ENCODE peak calls at places on chromosomes 5 and 9, in ten cellular contexts. J is heart left ventricle, P is GM12891, N is HCT116, G is thyroid gland, E is K562, Q is breast epithelium, K is sigmoid colon, H is adrenal gland, B is tibial nerve. C is an unnamed sample.

GRCh38 chr9:5554254-5554653 is 43.9 kb downstream of the PDCD1LG2 start:
- DNase-seq in J (no peak), P (no peak), N (no peak), G (no peak), E (no peak), Q (no peak), K (no peak), H (no peak), B (no peak), C (no peak)

GRCh38 chr5:138753794-138754698 is 821 bp downstream of the CTNNA1 start:
- DNase-seq in J (peak), P (no peak), N (peak), G (peak), E (peak), Q (peak), K (peak), H (peak), B (peak), C (peak)

GRCh38 chr5:17180957-17181723 is 36.3 kb upstream of the BASP1 start:
- DNase-seq in J (no peak), P (no peak), N (no peak), G (no peak), E (no peak), Q (no peak), K (no peak), H (no peak), B (no peak), C (no peak)

GRCh38 chr9:39588056-39588814 is 232.8 kb downstream of the SPATA31A1 start:
- DNase-seq in J (no peak), P (no peak), N (no peak), G (no peak), E (no peak), Q (no peak), K (no peak), H (peak), B (no peak), C (no peak)

GRCh38 chr9:128059365-128059983 is 7.6 kb downstream of the NAIF1 start:
- DNase-seq in J (no peak), P (no peak), N (no peak), G (peak), E (no peak), Q (no peak), K (no peak), H (no peak), B (no peak), C (no peak)

GRCh38 chr5:55923177-55923872 is 71.4 kb downstream of the IL6ST start:
- DNase-seq in J (peak), P (no peak), N (no peak), G (peak), E (no peak), Q (no peak), K (no peak), H (peak), B (no peak), C (no peak)

GRCh38 chr9:127450170-127450830 is 906 bp downstream of the RPL12 start:
- DNase-seq in J (no peak), P (no peak), N (no peak), G (no peak), E (no peak), Q (no peak), K (no peak), H (peak), B (no peak), C (no peak)

GRCh38 chr5:134135091-134135655 is 20.7 kb downstream of the TCF7 start:
- DNase-seq in J (no peak), P (no peak), N (no peak), G (no peak), E (no peak), Q (no peak), K (peak), H (no peak), B (no peak), C (no peak)

GRCh38 chr5:107104040-107104773 is 566.5 kb downstream of the EFNA5 start:
- DNase-seq in J (no peak), P (no peak), N (no peak), G (no peak), E (no peak), Q (no peak), K (no peak), H (no peak), B (no peak), C (no peak)

GRCh38 chr9:1738511-1739100 is 276.5 kb upstream of the SMARCA2 start:
- DNase-seq in J (no peak), P (no peak), N (no peak), G (no peak), E (no peak), Q (no peak), K (no peak), H (no peak), B (no peak), C (no peak)

GRCh38 chr5:112710896-112711295 is 26.8 kb upstream of the APC start:
- DNase-seq in J (no peak), P (no peak), N (no peak), G (no peak), E (no peak), Q (no peak), K (no peak), H (no peak), B (no peak), C (no peak)

DNA sequence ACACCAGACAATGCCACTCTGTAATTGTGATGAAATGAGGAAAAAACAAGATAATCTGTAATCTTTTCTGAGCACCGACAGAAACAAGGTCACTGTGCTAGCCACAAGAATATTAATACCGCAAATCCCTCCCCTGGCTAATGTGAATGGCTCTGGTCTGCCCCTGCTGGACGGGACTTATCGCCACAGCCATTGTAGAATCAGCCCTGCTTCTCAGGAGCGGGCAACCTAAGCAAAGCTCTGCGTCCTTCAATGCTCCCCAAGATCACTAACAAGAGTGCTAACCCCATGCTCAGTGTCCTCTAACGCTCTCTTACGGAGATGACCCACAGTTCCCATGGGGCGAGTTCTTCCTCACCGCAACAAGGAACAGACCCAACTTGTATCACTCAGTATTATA is 42.7 kb downstream of the OR2V1 start:
- DNase-seq in J (no peak), P (peak), N (peak), G (no peak), E (peak), Q (no peak), K (no peak), H (no peak), B (no peak), C (no peak)
- TF ChIP-seq POLR2A in J (no peak), P (no peak), N (no peak), G (no peak), E (no peak), Q (no peak), K (no peak), H (no peak), B (no peak), C (no peak)

GRCh38 chr5:94615843-94616242 is 2.6 kb downstream of the KIAA0825 start:
- DNase-seq in J (no peak), P (no peak), N (no peak), G (no peak), E (no peak), Q (no peak), K (no peak), H (no peak), B (no peak), C (no peak)

GRCh38 chr5:94621763-94622162 is 3.3 kb downstream of the SLF1 start:
- DNase-seq in J (no peak), P (no peak), N (no peak), G (no peak), E (no peak), Q (no peak), K (no peak), H (no peak), B (no peak), C (no peak)

GRCh38 chr5:94618029-94618492 is 343 bp downstream of the KIAA0825 start:
- DNase-seq in J (peak), P (peak), N (peak), G (peak), E (peak), Q (peak), K (peak), H (peak), B (peak), C (peak)

GRCh38 chr5:94620257-94620656 is 1.8 kb downstream of the SLF1 start:
- DNase-seq in J (no peak), P (no peak), N (no peak), G (no peak), E (no peak), Q (no peak), K (no peak), H (no peak), B (no peak), C (no peak)

GRCh38 chr5:94618493-94619328 is at the start of the genes KIAA0825 and SLF1:
- DNase-seq in J (peak), P (peak), N (peak), G (peak), E (peak), Q (peak), K (peak), H (peak), B (peak), C (peak)
- TF ChIP-seq POLR2A in J (peak), P (peak), N (no peak), G (no peak), E (peak), Q (no peak), K (peak), H (peak), B (no peak), C (no peak)

GRCh38 chr9:31854187-31854586 is 530.3 kb upstream of the ACO1 start:
- DNase-seq in J (no peak), P (no peak), N (no peak), G (no peak), E (no peak), Q (no peak), K (no peak), H (no peak), B (no peak), C (no peak)

GRCh38 chr9:31847963-31848362 is 536.5 kb upstream of the ACO1 start:
- DNase-seq in J (no peak), P (no peak), N (peak), G (no peak), E (no peak), Q (no peak), K (no peak), H (no peak), B (no peak), C (no peak)

DNA sequence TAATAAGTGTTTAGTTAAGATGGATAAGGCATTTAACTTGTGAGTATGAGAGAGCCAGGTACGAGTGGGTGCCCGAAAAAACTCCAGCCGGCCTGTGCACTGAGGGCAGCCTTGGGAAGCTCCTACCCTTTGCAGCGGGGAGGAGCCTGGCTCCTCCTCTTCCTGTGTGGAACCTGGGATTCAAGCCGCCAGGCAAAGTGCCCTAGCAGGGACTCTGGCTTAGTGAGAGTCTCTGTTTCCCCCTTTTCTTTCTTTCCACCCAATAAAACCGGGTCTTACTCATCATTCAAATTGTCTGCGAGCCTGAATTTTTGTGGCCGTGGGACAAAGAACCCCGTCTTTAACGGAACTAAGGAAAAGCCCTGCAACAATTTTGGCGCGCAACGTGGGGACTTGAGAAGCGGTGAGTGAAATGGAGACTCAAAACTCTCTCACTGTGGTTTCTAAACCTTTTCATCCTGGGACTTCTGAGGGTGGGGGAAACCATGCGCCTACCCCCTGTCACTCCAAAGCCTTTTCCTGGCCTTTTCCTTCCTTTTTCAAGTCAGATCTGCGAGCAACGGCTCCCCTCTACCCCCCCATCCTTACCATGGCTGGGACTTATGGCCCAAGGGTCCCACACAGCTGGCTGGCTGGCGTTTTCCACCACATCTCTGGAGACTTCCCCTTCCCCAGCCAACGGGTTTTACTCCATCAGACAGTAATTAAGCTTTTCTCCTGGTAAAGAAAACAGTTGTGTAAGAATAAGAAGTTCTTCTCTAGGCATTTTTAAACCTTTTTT is 535.7 kb upstream of the ACO1 start:
- DNase-seq in J (no peak), P (no peak), N (peak), G (no peak), E (peak), Q (no peak), K (no peak), H (no peak), B (no peak), C (no peak)
- TF ChIP-seq POLR2A in J (no peak), P (no peak), N (peak), G (no peak), E (peak), Q (no peak), K (no peak), H (no peak), B (no peak), C (no peak)

DNA sequence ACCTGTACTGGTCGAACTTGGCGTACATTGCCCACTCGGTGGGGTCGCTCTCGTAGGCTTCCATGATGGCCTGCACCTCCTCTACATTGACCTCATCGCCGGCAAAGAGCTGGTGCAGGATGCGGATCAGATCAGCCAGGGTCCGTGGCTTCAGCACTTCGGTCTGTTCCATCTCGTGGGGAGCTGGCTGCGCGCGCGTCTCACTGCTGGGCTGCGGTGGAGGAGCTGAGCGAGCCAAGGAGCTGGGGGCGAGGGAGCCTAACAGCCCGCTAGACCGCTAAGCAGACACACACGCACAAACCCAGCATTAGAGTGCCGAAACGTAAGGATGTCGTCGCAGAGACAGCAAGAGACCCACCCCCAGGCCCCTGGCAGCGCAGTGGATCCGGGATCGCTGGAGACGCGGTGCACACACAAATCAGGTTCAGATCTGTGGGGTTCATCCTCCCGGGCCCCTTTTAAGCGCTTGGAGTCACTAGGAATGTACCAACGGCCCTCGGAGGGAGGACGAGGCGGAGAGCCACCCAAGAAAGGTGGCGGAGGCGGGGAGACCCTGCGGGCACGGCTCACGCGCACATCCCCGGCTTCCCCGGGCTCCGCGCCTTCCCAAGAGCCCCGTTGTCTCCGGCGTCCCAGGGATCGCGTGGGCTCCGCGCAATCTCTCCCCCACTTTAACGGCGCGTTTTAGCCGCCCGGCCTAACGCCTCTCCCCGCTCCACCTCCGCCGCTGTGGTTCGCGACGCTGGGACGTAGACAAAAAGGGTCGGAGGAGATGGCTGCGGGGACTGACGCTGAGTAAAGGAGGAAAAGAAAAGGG is at the start of gene CDO1:
- DNase-seq in J (peak), P (peak), N (no peak), G (peak), E (no peak), Q (no peak), K (peak), H (peak), B (peak), C (peak)
- TF ChIP-seq POLR2A in J (no peak), P (no peak), N (no peak), G (no peak), E (no peak), Q (no peak), K (peak), H (peak), B (peak), C (no peak)

DNA sequence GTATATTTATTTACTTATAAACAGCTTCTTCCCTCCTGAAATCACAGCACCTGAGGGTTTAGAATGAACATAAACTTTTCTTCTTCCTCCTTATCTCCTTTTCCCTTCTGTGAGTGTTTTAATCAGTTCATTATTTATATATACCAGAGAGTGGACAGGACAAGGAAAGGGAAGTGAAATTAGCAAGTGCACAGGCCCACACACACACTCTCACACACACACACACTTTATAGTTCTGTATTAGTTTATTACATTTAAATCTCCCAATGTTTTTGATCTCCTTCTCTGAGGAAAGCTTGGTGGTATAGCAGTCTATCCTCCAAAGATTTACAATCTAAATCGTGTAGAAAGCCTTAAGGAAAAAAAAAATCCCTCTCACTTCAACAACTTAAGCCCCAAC is 353.5 kb downstream of the NDUFS4 start:
- DNase-seq in J (no peak), P (no peak), N (no peak), G (no peak), E (no peak), Q (no peak), K (no peak), H (no peak), B (no peak), C (no peak)
- TF ChIP-seq POLR2A in J (no peak), P (no peak), N (no peak), G (no peak), E (no peak), Q (no peak), K (no peak), H (no peak), B (no peak), C (no peak)

GRCh38 chr5:108730617-108731340 is 16.9 kb upstream of the FER start:
- DNase-seq in J (no peak), P (peak), N (no peak), G (no peak), E (no peak), Q (no peak), K (no peak), H (no peak), B (no peak), C (no peak)

GRCh38 chr5:108739376-108739775 is 8.3 kb upstream of the FER start:
- DNase-seq in J (no peak), P (no peak), N (no peak), G (no peak), E (no peak), Q (no peak), K (no peak), H (no peak), B (no peak), C (no peak)

GRCh38 chr5:108736855-108737254 is 10.8 kb upstream of the FER start:
- DNase-seq in J (no peak), P (no peak), N (no peak), G (no peak), E (no peak), Q (no peak), K (no peak), H (no peak), B (no peak), C (no peak)

GRCh38 chr5:108739906-108740305 is 7.8 kb upstream of the FER start:
- DNase-seq in J (no peak), P (no peak), N (no peak), G (no peak), E (no peak), Q (no peak), K (no peak), H (no peak), B (no peak), C (no peak)

DNA sequence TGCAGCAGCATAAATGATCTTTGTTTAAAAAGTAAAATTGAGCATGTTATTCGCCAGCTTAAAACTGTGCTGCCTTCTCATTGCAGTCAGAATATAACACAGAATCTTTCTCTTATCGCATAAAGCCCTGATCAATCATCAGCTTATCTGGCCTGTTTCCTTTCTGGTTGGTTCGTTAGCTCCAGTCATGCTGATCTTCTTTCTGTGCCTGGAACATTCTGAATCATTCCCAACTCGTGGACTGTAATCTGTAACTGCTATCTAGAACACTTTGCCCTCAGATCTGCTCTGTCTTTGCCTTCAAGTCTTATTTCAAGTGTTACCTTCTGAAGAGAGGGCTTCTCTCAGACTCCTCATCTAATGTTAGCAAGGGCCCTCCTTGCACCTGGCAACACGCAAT is 11.9 kb upstream of the FER start:
- DNase-seq in J (no peak), P (no peak), N (no peak), G (no peak), E (peak), Q (no peak), K (no peak), H (no peak), B (no peak), C (no peak)
- TF ChIP-seq POLR2A in J (no peak), P (no peak), N (no peak), G (no peak), E (no peak), Q (no peak), K (no peak), H (peak), B (no peak), C (no peak)

GRCh38 chr9:122091682-122092592 is 1.2 kb downstream of the TTLL11 start:
- DNase-seq in J (no peak), P (no peak), N (no peak), G (no peak), E (no peak), Q (no peak), K (no peak), H (no peak), B (no peak), C (no peak)

GRCh38 chr9:122090981-122091380 is 2.1 kb downstream of the TTLL11 start:
- DNase-seq in J (no peak), P (no peak), N (no peak), G (no peak), E (no peak), Q (no peak), K (no peak), H (no peak), B (no peak), C (no peak)

GRCh38 chr9:122095010-122095767 is 2.1 kb upstream of the TTLL11 start:
- DNase-seq in J (no peak), P (no peak), N (peak), G (peak), E (peak), Q (no peak), K (peak), H (peak), B (no peak), C (peak)

GRCh38 chr9:122090287-122090883 is 2.7 kb downstream of the TTLL11 start:
- DNase-seq in J (no peak), P (no peak), N (no peak), G (no peak), E (no peak), Q (no peak), K (no peak), H (no peak), B (no peak), C (no peak)

GRCh38 chr9:122092611-122093506 is at the start of gene TTLL11:
- DNase-seq in J (peak), P (peak), N (peak), G (peak), E (peak), Q (peak), K (peak), H (peak), B (peak), C (peak)
- TF ChIP-seq POLR2A in J (peak), P (no peak), N (peak), G (no peak), E (no peak), Q (no peak), K (peak), H (peak), B (no peak), C (peak)

C was measured in Peyer's patch.